ENCODE peak calls at places on chromosomes 7 and 10, in nine cellular contexts. One of them, this sample, is unnamed. For H3K9me3, the result is how much of the 10 kb centered on the place peaks cover.

GRCh38 chr10:98308602-98309365 is 40.8 kb upstream of the LOXL4 start:
- DNase-seq in A549: no peak
- DNase-seq in HCT116: no peak
- DNase-seq in testis: no peak
- DNase-seq in sigmoid colon: no peak
- DNase-seq in suprapubic skin: no peak
- DNase-seq in right lobe of liver: no peak
- DNase-seq in adrenal gland: no peak
- DNase-seq in IMR-90: no peak
- DNase-seq in this sample: no peak

GRCh38 chr10:112490543-112490942 is 43.5 kb downstream of the VTI1A start:
- DNase-seq in A549: no peak
- DNase-seq in HCT116: peak
- DNase-seq in testis: no peak
- DNase-seq in sigmoid colon: no peak
- DNase-seq in suprapubic skin: no peak
- DNase-seq in right lobe of liver: no peak
- DNase-seq in adrenal gland: no peak
- DNase-seq in IMR-90: peak
- DNase-seq in this sample: no peak

GRCh38 chr7:47283497-47284131 is 298.3 kb downstream of the TNS3 start:
- DNase-seq in A549: peak
- DNase-seq in HCT116: peak
- DNase-seq in testis: no peak
- DNase-seq in sigmoid colon: no peak
- DNase-seq in suprapubic skin: no peak
- DNase-seq in right lobe of liver: peak
- DNase-seq in adrenal gland: no peak
- DNase-seq in IMR-90: no peak
- DNase-seq in this sample: no peak

GRCh38 chr10:33539137-33539536 is 204.7 kb upstream of the NRP1 start:
- DNase-seq in A549: no peak
- DNase-seq in HCT116: no peak
- DNase-seq in testis: no peak
- DNase-seq in sigmoid colon: no peak
- DNase-seq in suprapubic skin: no peak
- DNase-seq in right lobe of liver: no peak
- DNase-seq in adrenal gland: no peak
- DNase-seq in IMR-90: no peak
- DNase-seq in this sample: no peak

GRCh38 chr7:23285657-23286646 is 13.2 kb upstream of the MALSU1 start:
- DNase-seq in A549: peak
- DNase-seq in HCT116: no peak
- DNase-seq in testis: peak
- DNase-seq in sigmoid colon: no peak
- DNase-seq in suprapubic skin: no peak
- DNase-seq in right lobe of liver: no peak
- DNase-seq in adrenal gland: no peak
- DNase-seq in IMR-90: no peak
- DNase-seq in this sample: no peak

GRCh38 chr10:132688580-132689420 is 97.1 kb downstream of the NKX6-2 start:
- DNase-seq in A549: no peak
- DNase-seq in HCT116: no peak
- DNase-seq in testis: no peak
- DNase-seq in sigmoid colon: peak
- DNase-seq in suprapubic skin: peak
- DNase-seq in right lobe of liver: peak
- DNase-seq in adrenal gland: no peak
- DNase-seq in IMR-90: no peak
- DNase-seq in this sample: no peak

GRCh38 chr7:90520484-90520883 is 51.0 kb downstream of the PTTG1IP2 start:
- DNase-seq in A549: no peak
- DNase-seq in HCT116: peak
- DNase-seq in testis: no peak
- DNase-seq in sigmoid colon: no peak
- DNase-seq in suprapubic skin: no peak
- DNase-seq in right lobe of liver: no peak
- DNase-seq in adrenal gland: no peak
- DNase-seq in IMR-90: peak
- DNase-seq in this sample: no peak

GRCh38 chr10:11838298-11838852 is 15.2 kb downstream of the PROSER2 start:
- DNase-seq in A549: no peak
- DNase-seq in HCT116: no peak
- DNase-seq in testis: no peak
- DNase-seq in sigmoid colon: peak
- DNase-seq in suprapubic skin: no peak
- DNase-seq in right lobe of liver: no peak
- DNase-seq in adrenal gland: no peak
- DNase-seq in IMR-90: no peak
- DNase-seq in this sample: no peak

GRCh38 chr7:132756482-132756990 is 180.3 kb upstream of the PLXNA4 start:
- DNase-seq in A549: no peak
- DNase-seq in HCT116: no peak
- DNase-seq in testis: no peak
- DNase-seq in sigmoid colon: no peak
- DNase-seq in suprapubic skin: no peak
- DNase-seq in right lobe of liver: no peak
- DNase-seq in adrenal gland: no peak
- DNase-seq in IMR-90: no peak
- DNase-seq in this sample: no peak

GRCh38 chr7:26187380-26188290 is 12.9 kb downstream of the HNRNPA2B1 start:
- DNase-seq in A549: no peak
- DNase-seq in HCT116: no peak
- DNase-seq in testis: no peak
- DNase-seq in sigmoid colon: no peak
- DNase-seq in suprapubic skin: no peak
- DNase-seq in right lobe of liver: no peak
- DNase-seq in adrenal gland: no peak
- DNase-seq in IMR-90: no peak
- DNase-seq in this sample: no peak
- TF ChIP-seq POLR2A in A549: no peak
- TF ChIP-seq POLR2A in HCT116: no peak
- TF ChIP-seq POLR2A in testis: no peak
- TF ChIP-seq POLR2A in sigmoid colon: no peak
- TF ChIP-seq POLR2A in suprapubic skin: no peak
- TF ChIP-seq POLR2A in right lobe of liver: peak
- TF ChIP-seq POLR2A in adrenal gland: no peak
- TF ChIP-seq POLR2A in IMR-90: peak
- TF ChIP-seq POLR2A in this sample: no peak

GRCh38 chr7:158139499-158139898 is 448.1 kb downstream of the PTPRN2 start:
- DNase-seq in A549: no peak
- DNase-seq in HCT116: no peak
- DNase-seq in testis: no peak
- DNase-seq in sigmoid colon: no peak
- DNase-seq in suprapubic skin: no peak
- DNase-seq in right lobe of liver: no peak
- DNase-seq in adrenal gland: no peak
- DNase-seq in IMR-90: no peak
- DNase-seq in this sample: no peak
- H3K9me3 ChIP-seq in A549: under half
- H3K9me3 ChIP-seq in HCT116: under half
- H3K9me3 ChIP-seq in testis: under half
- H3K9me3 ChIP-seq in sigmoid colon: under half
- H3K9me3 ChIP-seq in suprapubic skin: under half
- H3K9me3 ChIP-seq in right lobe of liver: under half
- H3K9me3 ChIP-seq in adrenal gland: under half
- H3K9me3 ChIP-seq in IMR-90: half or more
- H3K9me3 ChIP-seq in this sample: under half

GRCh38 chr7:5681979-5682546 is 99.4 kb downstream of the RNF216 start:
- DNase-seq in A549: no peak
- DNase-seq in HCT116: no peak
- DNase-seq in testis: no peak
- DNase-seq in sigmoid colon: peak
- DNase-seq in suprapubic skin: no peak
- DNase-seq in right lobe of liver: no peak
- DNase-seq in adrenal gland: no peak
- DNase-seq in IMR-90: no peak
- DNase-seq in this sample: no peak

GRCh38 chr7:5686131-5686530 is 95.3 kb downstream of the RNF216 start:
- DNase-seq in A549: no peak
- DNase-seq in HCT116: no peak
- DNase-seq in testis: no peak
- DNase-seq in sigmoid colon: no peak
- DNase-seq in suprapubic skin: no peak
- DNase-seq in right lobe of liver: no peak
- DNase-seq in adrenal gland: no peak
- DNase-seq in IMR-90: no peak
- DNase-seq in this sample: no peak

GRCh38 chr7:5682889-5683670 is 98.4 kb downstream of the RNF216 start:
- DNase-seq in A549: no peak
- DNase-seq in HCT116: no peak
- DNase-seq in testis: no peak
- DNase-seq in sigmoid colon: peak
- DNase-seq in suprapubic skin: no peak
- DNase-seq in right lobe of liver: no peak
- DNase-seq in adrenal gland: no peak
- DNase-seq in IMR-90: no peak
- DNase-seq in this sample: no peak

GRCh38 chr7:5687936-5688673 is 93.4 kb downstream of the RNF216 start:
- DNase-seq in A549: no peak
- DNase-seq in HCT116: no peak
- DNase-seq in testis: no peak
- DNase-seq in sigmoid colon: no peak
- DNase-seq in suprapubic skin: no peak
- DNase-seq in right lobe of liver: no peak
- DNase-seq in adrenal gland: no peak
- DNase-seq in IMR-90: no peak
- DNase-seq in this sample: no peak

DNA sequence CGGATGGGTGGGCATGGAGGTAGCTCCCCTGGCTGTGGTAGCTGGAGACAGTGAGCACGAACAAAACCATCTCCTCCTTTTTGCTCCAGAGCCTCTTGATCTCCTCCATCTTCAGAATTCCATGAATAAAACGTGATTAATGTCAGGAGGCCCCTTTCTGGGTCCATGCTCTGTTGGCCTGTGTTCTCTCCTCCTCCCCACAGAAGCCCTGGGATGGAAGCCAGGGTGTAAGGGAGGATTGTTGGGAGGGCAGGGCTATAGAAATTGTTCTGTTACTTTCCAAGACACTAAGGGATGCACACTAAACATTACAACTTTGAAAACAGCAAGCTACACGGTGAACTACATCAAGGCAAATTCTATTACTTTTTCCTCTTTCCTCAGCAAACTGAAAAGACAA is 96.3 kb downstream of the RNF216 start:
- DNase-seq in A549: no peak
- DNase-seq in HCT116: no peak
- DNase-seq in testis: no peak
- DNase-seq in sigmoid colon: peak
- DNase-seq in suprapubic skin: no peak
- DNase-seq in right lobe of liver: no peak
- DNase-seq in adrenal gland: no peak
- DNase-seq in IMR-90: no peak
- DNase-seq in this sample: no peak
- H3K27ac ChIP-seq in A549: no peak
- H3K27ac ChIP-seq in HCT116: no peak
- H3K27ac ChIP-seq in testis: no peak
- H3K27ac ChIP-seq in sigmoid colon: peak
- H3K27ac ChIP-seq in suprapubic skin: no peak
- H3K27ac ChIP-seq in right lobe of liver: no peak
- H3K27ac ChIP-seq in adrenal gland: no peak
- H3K27ac ChIP-seq in IMR-90: no peak
- H3K27ac ChIP-seq in this sample: no peak

GRCh38 chr7:50627824-50628361 is 62.7 kb upstream of the DDC start:
- DNase-seq in A549: no peak
- DNase-seq in HCT116: no peak
- DNase-seq in testis: no peak
- DNase-seq in sigmoid colon: no peak
- DNase-seq in suprapubic skin: no peak
- DNase-seq in right lobe of liver: no peak
- DNase-seq in adrenal gland: no peak
- DNase-seq in IMR-90: no peak
- DNase-seq in this sample: no peak
- TF ChIP-seq POLR2A in A549: no peak
- TF ChIP-seq POLR2A in HCT116: no peak
- TF ChIP-seq POLR2A in testis: no peak
- TF ChIP-seq POLR2A in sigmoid colon: no peak
- TF ChIP-seq POLR2A in suprapubic skin: no peak
- TF ChIP-seq POLR2A in right lobe of liver: no peak
- TF ChIP-seq POLR2A in adrenal gland: no peak
- TF ChIP-seq POLR2A in IMR-90: no peak
- TF ChIP-seq POLR2A in this sample: no peak

DNA sequence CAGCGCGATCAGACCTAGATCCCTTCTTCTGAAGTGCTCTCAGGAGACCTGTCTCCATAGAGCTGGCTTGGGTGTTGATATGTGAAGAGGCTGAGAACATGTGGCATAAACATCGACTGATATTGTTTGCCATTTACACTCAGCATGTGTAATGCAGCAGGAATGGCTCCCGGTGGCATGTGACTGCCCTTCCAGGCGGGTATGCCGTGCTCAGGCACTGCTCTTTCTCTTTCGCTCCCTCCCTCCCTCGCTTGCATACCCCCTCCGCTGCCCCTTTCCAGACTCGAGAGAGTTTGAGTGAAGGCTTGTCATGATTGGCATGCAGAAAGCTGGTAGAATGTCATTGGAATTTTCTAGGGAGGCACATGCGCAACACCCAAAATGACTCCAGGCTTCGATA is 107.3 kb upstream of the PDCD4 start:
- DNase-seq in A549: no peak
- DNase-seq in HCT116: no peak
- DNase-seq in testis: no peak
- DNase-seq in sigmoid colon: peak
- DNase-seq in suprapubic skin: no peak
- DNase-seq in right lobe of liver: no peak
- DNase-seq in adrenal gland: no peak
- DNase-seq in IMR-90: no peak
- DNase-seq in this sample: no peak
- H3K9me3 ChIP-seq in A549: under half
- H3K9me3 ChIP-seq in HCT116: under half
- H3K9me3 ChIP-seq in testis: under half
- H3K9me3 ChIP-seq in sigmoid colon: under half
- H3K9me3 ChIP-seq in suprapubic skin: under half
- H3K9me3 ChIP-seq in right lobe of liver: under half
- H3K9me3 ChIP-seq in adrenal gland: under half
- H3K9me3 ChIP-seq in IMR-90: under half
- H3K9me3 ChIP-seq in this sample: under half

DNA sequence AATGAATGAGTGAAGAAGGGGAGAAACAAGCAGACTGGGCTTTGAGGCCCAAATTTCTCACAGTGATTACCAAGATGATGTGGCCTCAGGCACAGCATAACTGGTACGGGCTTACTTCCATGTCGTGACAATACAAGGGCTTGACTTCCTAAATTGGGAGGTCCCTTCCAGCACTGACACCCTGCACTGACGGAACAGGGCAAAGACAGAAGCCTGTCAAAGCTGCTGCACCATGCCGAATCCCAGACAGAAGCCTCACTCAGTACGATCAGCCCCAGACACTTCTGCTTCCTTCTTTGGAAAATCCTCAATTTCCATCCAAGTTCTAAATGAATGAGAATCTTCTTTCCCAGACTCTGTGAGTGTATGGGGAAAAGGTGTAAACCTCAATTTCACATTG is 51.9 kb downstream of the GNA12 start:
- DNase-seq in A549: no peak
- DNase-seq in HCT116: no peak
- DNase-seq in testis: no peak
- DNase-seq in sigmoid colon: no peak
- DNase-seq in suprapubic skin: no peak
- DNase-seq in right lobe of liver: no peak
- DNase-seq in adrenal gland: no peak
- DNase-seq in IMR-90: no peak
- DNase-seq in this sample: no peak
- H3K27ac ChIP-seq in A549: no peak
- H3K27ac ChIP-seq in HCT116: no peak
- H3K27ac ChIP-seq in testis: no peak
- H3K27ac ChIP-seq in sigmoid colon: peak
- H3K27ac ChIP-seq in suprapubic skin: no peak
- H3K27ac ChIP-seq in right lobe of liver: no peak
- H3K27ac ChIP-seq in adrenal gland: no peak
- H3K27ac ChIP-seq in IMR-90: no peak
- H3K27ac ChIP-seq in this sample: no peak

GRCh38 chr7:94509264-94509878 is at the start of gene CASD1:
- DNase-seq in A549: peak
- DNase-seq in HCT116: no peak
- DNase-seq in testis: peak
- DNase-seq in sigmoid colon: peak
- DNase-seq in suprapubic skin: peak
- DNase-seq in right lobe of liver: peak
- DNase-seq in adrenal gland: peak
- DNase-seq in IMR-90: peak
- DNase-seq in this sample: peak
- TF ChIP-seq POLR2A in A549: no peak
- TF ChIP-seq POLR2A in HCT116: no peak
- TF ChIP-seq POLR2A in testis: no peak
- TF ChIP-seq POLR2A in sigmoid colon: peak
- TF ChIP-seq POLR2A in suprapubic skin: no peak
- TF ChIP-seq POLR2A in right lobe of liver: no peak
- TF ChIP-seq POLR2A in adrenal gland: no peak
- TF ChIP-seq POLR2A in IMR-90: no peak
- TF ChIP-seq POLR2A in this sample: no peak